ENCODE peak calls at places on chromosomes 4 and X, in seven cellular contexts. T is HCT116, K is sigmoid colon, R is Panc1, M is prostate gland, P is GM23338, W is HepG2. O is an unnamed sample.

GRCh38 chrX:106014119-106014775 is 24.3 kb downstream of the SERPINA7 start:
- DNase-seq in K (no peak), T (no peak), R (no peak), W (no peak), P (no peak), M (no peak), O (no peak)

GRCh38 chr4:95204267-95204835 is 344.4 kb downstream of the UNC5C start:
- DNase-seq in K (no peak), P (peak), T (no peak), M (no peak), R (no peak), W (no peak), O (no peak)

GRCh38 chrX:14963447-14964236 is 90.4 kb downstream of the MOSPD2 start:
- DNase-seq in P (no peak), T (peak), W (no peak), R (no peak), M (no peak), K (no peak), O (no peak)

GRCh38 chr4:168076989-168077725 is 15.2 kb upstream of the ANXA10 start:
- DNase-seq in R (peak), K (no peak), W (peak), P (peak), T (peak), M (peak), O (no peak)

GRCh38 chrX:50111762-50112161 is 89.0 kb downstream of the AKAP4 start:
- DNase-seq in W (no peak), K (no peak), M (peak), P (no peak), R (no peak), T (no peak), O (no peak)

GRCh38 chr4:159684061-159684460 is 581.2 kb downstream of the RAPGEF2 start:
- DNase-seq in M (no peak), P (no peak), W (no peak), R (no peak), T (no peak), K (no peak), O (no peak)

GRCh38 chrX:73877687-73878086 is 314.7 kb downstream of the CHIC1 start:
- DNase-seq in K (no peak), R (no peak), P (peak), T (no peak), M (no peak), W (no peak), O (no peak)

GRCh38 chr4:140005699-140006098 is 148.3 kb downstream of the MAML3 start:
- DNase-seq in P (no peak), M (no peak), K (no peak), T (no peak), R (no peak), W (no peak), O (no peak)

GRCh38 chr4:110344165-110344564 is 131.8 kb upstream of the ENPEP start:
- DNase-seq in M (no peak), P (peak), R (no peak), T (peak), K (no peak), W (no peak), O (no peak)

GRCh38 chr4:177448850-177449249 is 6.6 kb upstream of the AGA start:
- DNase-seq in R (no peak), T (no peak), K (no peak), P (no peak), M (no peak), W (no peak), O (no peak)

GRCh38 chr4:148227147-148227546 is 215.1 kb downstream of the NR3C2 start:
- DNase-seq in P (no peak), K (no peak), W (no peak), R (no peak), M (no peak), T (no peak), O (no peak)

GRCh38 chrX:42131856-42132255 is 208.5 kb upstream of the CASK start:
- DNase-seq in T (no peak), M (no peak), P (no peak), R (no peak), K (no peak), W (no peak), O (no peak)

GRCh38 chrX:38305971-38306370 is 21.3 kb downstream of the RPGR start:
- DNase-seq in T (no peak), R (no peak), W (peak), P (no peak), M (no peak), K (no peak), O (no peak)

GRCh38 chrX:38304010-38304409 is 23.3 kb downstream of the RPGR start:
- DNase-seq in R (no peak), P (peak), T (no peak), W (peak), K (no peak), M (no peak), O (no peak)
- TF ChIP-seq CTCF in R (peak), P (peak), T (peak), W (no peak), K (no peak), M (no peak), O (no peak)

GRCh38 chr4:87046111-87046510 is 111.3 kb downstream of the AFF1 start:
- DNase-seq in W (no peak), M (no peak), T (no peak), R (no peak), K (no peak), P (no peak), O (no peak)
- H3K27ac ChIP-seq in W (no peak), M (peak), T (no peak), R (no peak), K (peak), P (no peak), O (peak)

GRCh38 chrX:118974088-118974907 is at the start of gene LONRF3:
- DNase-seq in W (peak), R (peak), P (no peak), M (peak), T (no peak), K (peak), O (peak)
- TF ChIP-seq POLR2AphosphoS5 in W (peak), R (peak), P (no peak), M (peak), T (peak), K (peak), O (peak)

DNA sequence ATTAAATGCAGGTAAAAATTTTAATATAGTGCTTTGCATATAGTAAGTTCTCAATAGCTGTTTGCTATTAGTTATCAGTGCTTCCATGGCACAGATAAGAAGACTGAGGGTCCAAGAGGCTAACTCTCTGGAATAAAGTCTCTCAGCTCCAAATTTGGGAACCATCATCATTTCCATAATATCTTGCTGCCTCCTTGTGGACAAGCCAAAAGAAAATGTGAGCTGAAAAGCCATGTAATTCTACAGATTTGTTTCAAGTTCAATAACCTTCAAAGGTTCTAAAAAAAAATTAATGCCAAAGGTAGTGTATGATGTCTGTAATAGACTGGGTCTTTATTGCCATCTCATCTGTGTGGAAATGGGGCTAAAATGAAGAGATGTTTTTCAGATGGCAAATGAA is 136.9 kb upstream of the VCX start:
- DNase-seq in P (no peak), M (no peak), R (no peak), K (no peak), T (no peak), W (no peak), O (no peak)
- TF ChIP-seq CTCF in P (peak), M (no peak), R (peak), K (no peak), T (no peak), W (no peak), O (no peak)

DNA sequence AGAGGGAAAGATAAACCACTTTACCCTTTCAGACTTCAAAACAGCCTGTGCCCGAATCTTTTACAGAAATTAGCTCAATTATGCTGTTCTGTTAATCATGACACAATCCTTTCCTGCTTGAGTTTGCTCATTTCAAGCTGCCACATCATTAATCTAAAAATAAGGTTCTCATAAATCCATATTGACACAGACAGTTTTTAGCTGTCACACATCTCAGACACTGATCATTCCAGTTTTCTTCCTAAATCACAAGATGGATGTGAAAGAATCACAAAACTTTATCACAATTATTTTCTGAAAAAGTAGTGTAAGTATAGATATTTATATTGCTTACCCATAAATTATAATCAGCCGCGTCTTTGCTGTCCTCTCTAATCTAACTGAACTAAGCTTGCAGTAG is 27.9 kb upstream of the AMELX start:
- DNase-seq in K (no peak), T (no peak), P (no peak), R (no peak), W (no peak), M (no peak), O (no peak)
- H3K27ac ChIP-seq in K (peak), T (no peak), P (no peak), R (no peak), W (no peak), M (peak), O (peak)

GRCh38 chr4:184315675-184316359 is 98.1 kb upstream of the ENPP6 start:
- DNase-seq in W (no peak), R (no peak), T (no peak), K (no peak), P (no peak), M (no peak), O (no peak)

GRCh38 chr4:184316821-184317220 is 99.1 kb upstream of the ENPP6 start:
- DNase-seq in T (no peak), M (no peak), R (no peak), P (no peak), K (no peak), W (no peak), O (no peak)

GRCh38 chr4:184317234-184317918 is 99.7 kb upstream of the ENPP6 start:
- DNase-seq in W (no peak), M (peak), K (no peak), R (no peak), P (no peak), T (no peak), O (no peak)

GRCh38 chr4:184320630-184321029 is 103.0 kb upstream of the ENPP6 start:
- DNase-seq in R (no peak), K (peak), T (no peak), P (no peak), M (no peak), W (no peak), O (no peak)

DNA sequence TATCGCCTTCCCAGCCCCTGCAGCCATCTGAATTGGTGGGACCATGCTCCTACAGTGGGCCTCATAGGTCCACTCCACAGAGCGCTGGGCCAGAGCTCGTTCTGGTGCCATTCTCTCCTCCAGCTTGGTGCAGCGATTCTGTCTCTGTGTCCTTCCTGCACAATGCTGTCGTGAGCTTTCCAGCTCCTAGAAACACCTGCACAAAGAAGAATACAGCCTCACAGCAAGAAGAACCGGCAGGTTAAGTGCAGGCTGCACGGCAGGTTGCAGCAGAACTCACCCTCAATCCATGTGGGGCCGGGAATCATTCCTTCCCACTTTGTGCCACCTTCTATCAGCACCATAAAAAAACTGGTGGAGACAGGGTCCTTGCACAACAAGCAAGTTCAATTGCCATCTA is 101.2 kb upstream of the ENPP6 start:
- DNase-seq in W (no peak), K (no peak), T (no peak), R (no peak), P (no peak), M (no peak), O (no peak)
- TF ChIP-seq POLR2AphosphoS5 in W (no peak), K (no peak), T (no peak), R (no peak), P (no peak), M (no peak), O (no peak)

DNA sequence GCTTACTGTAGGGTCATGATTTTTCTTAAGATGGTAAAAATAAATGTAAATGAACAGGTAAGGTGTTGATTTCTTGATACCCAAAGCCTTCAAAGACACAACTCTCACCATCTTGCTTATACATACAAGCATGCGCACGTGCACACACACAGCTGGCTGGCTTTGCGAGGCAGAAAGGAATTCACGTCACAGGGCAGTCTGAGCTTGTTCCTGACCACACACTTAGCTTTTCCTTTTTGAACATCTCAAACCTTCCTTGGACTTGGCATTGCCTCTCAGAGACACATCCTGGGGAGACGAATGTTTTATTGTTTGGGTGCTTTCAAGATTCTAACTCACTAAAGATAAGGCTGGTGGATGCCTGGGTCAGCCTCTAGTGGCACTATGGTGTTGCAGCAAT is 175.0 kb downstream of the NHS start:
- DNase-seq in P (no peak), R (no peak), M (no peak), W (no peak), K (no peak), T (no peak), O (no peak)
- TF ChIP-seq CTCF in P (peak), R (no peak), M (no peak), W (no peak), K (no peak), T (no peak), O (no peak)

GRCh38 chr4:17066241-17066640 is 167.8 kb upstream of the LDB2 start:
- DNase-seq in M (no peak), T (no peak), W (no peak), P (no peak), K (no peak), R (no peak), O (no peak)
- H3K27ac ChIP-seq in M (no peak), T (no peak), W (no peak), P (no peak), K (no peak), R (no peak), O (no peak)

DNA sequence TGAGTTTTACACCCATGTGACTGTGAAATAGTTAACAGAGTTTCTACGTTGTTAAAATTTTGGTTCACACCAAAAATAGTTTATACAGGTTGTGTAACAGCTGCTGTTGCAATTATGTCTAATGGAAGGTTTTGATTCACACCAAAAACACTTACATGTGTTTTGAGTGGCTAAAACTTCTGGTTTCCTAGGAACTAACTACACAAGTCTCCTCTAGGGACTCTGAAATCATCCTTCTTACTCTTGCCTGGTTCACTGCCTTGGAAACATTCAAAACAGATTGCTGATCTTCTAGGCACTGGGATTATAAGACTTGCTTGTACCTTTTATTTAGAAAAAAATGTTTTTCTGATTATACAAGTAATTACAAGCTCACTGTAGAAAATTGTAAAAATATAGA is 14.9 kb upstream of the MORC4 start:
- DNase-seq in P (no peak), T (no peak), R (no peak), M (no peak), K (no peak), W (no peak), O (no peak)
- TF ChIP-seq POLR2AphosphoS5 in P (no peak), T (no peak), R (no peak), M (no peak), K (no peak), W (no peak), O (no peak)